ENCODE peak calls at places on chromosomes 7 and 10, in five cellular contexts. E is iPS-NIHi11, Q is IMR-90, L is NCI-H1436, Z is Caki2. Y is an unnamed sample.

GRCh38 chr10:121613456-121613855 is 15.2 kb upstream of the FGFR2 start:
- DNase-seq in L (no peak), Z (no peak), E (no peak), Q (no peak), Y (no peak)

GRCh38 chr7:65269150-65269856 is 104.4 kb upstream of the ZNF92 start:
- DNase-seq in Q (peak), Z (peak), L (peak), E (peak), Y (peak)

GRCh38 chr10:121813211-121813812 is 114.5 kb downstream of the ATE1 start:
- DNase-seq in E (no peak), L (no peak), Q (peak), Z (peak), Y (peak)

GRCh38 chr7:92988941-92989540 is 128.7 kb downstream of the SAMD9 start:
- DNase-seq in L (no peak), Q (peak), E (no peak), Z (no peak), Y (no peak)

GRCh38 chr7:932651-932975 is 21.9 kb downstream of the ADAP1 start:
- DNase-seq in E (no peak), Z (no peak), L (no peak), Q (no peak), Y (no peak)

GRCh38 chr7:23600251-23600650 is 3.1 kb downstream of the CCDC126 start:
- DNase-seq in Q (no peak), L (no peak), Z (no peak), E (no peak), Y (no peak)

GRCh38 chr7:158076656-158077055 is 511.0 kb downstream of the PTPRN2 start:
- DNase-seq in L (no peak), E (no peak), Z (no peak), Q (no peak), Y (no peak)

GRCh38 chr7:107327986-107328569 is 141.8 kb upstream of the GPR22 start:
- DNase-seq in L (no peak), Z (peak), Q (peak), E (no peak), Y (peak)

GRCh38 chr10:133168617-133169031 is 8.6 kb downstream of the KNDC1 start:
- DNase-seq in Z (no peak), E (no peak), Q (no peak), L (no peak), Y (no peak)

GRCh38 chr10:127815147-127815546 is 77.6 kb downstream of the CLRN3 start:
- DNase-seq in Q (no peak), L (no peak), E (no peak), Z (no peak), Y (no peak)

GRCh38 chr7:66043681-66044497 is 31.7 kb upstream of the ASL start:
- DNase-seq in Q (no peak), E (peak), Z (no peak), L (no peak), Y (no peak)

GRCh38 chr7:98562336-98563182 is 54.5 kb upstream of the NPTX2 start:
- DNase-seq in Z (no peak), E (no peak), Q (no peak), L (no peak), Y (no peak)

GRCh38 chr10:33215635-33216034 is 118.8 kb downstream of the NRP1 start:
- DNase-seq in Z (no peak), E (no peak), L (no peak), Q (no peak), Y (peak)

GRCh38 chr7:116218051-116218645 is 7.8 kb downstream of the TES start:
- DNase-seq in Q (peak), L (no peak), E (no peak), Z (peak), Y (peak)

GRCh38 chr10:22823109-22823508 is 104.7 kb upstream of the ARMC3 start:
- DNase-seq in Q (peak), E (no peak), L (no peak), Z (peak), Y (peak)

GRCh38 chr7:37923996-37924395 is 3.6 kb downstream of the EPDR1 start:
- DNase-seq in Z (no peak), L (no peak), Q (no peak), E (no peak), Y (no peak)

GRCh38 chr10:34538291-34538829 is 276.7 kb downstream of the PARD3 start:
- DNase-seq in Z (no peak), E (no peak), Q (no peak), L (no peak), Y (no peak)

GRCh38 chr7:156063241-156063810 is 251.1 kb upstream of the SHH start:
- DNase-seq in L (no peak), Q (no peak), Z (no peak), E (no peak), Y (no peak)

GRCh38 chr10:6987536-6987945 is 407.5 kb upstream of the PRKCQ start:
- DNase-seq in E (no peak), Z (no peak), L (no peak), Q (no peak), Y (no peak)

GRCh38 chr7:112416127-112416526 is 34.1 kb upstream of the IFRD1 start:
- DNase-seq in E (no peak), Z (no peak), Q (peak), L (no peak), Y (peak)